ENCODE peak calls at places on chromosomes 16 and 17, in seven cellular contexts. H is transverse colon; J is erythroblast; Q is endothelial cell of umbilical vein; W is neural crest cell; Z is activated CD4-positive, alpha-beta T cell treated with anti-CD3 and anti-CD28 coated beads for 48 hours; F is progenitor cell of endocrine pancreas. P is an unnamed sample.
A peak's percentile ranks its signal among the peaks of the same experiment; 100 is the strongest.

GRCh38 chr16:21267298-21267697 is 10.8 kb downstream of the CRYM start:
- DNase-seq in H (no peak), J (no peak), Q (no peak), W (no peak), Z (no peak), F (no peak), P (no peak)

GRCh38 chr16:23079683-23080221 is 69.5 kb downstream of the USP31 start:
- DNase-seq in H (peak; percentile 68), J (no peak), Q (peak; percentile 91), W (no peak), Z (no peak), F (no peak), P (no peak)

GRCh38 chr16:77599793-77600415 is 122.4 kb upstream of the NUDT7 start:
- DNase-seq in H (peak; percentile 11), J (peak; percentile 44), Q (peak; percentile 77), W (peak; percentile 28), Z (peak; percentile 21), F (no peak), P (no peak)

GRCh38 chr17:27453466-27453865 is 2.8 kb upstream of the KSR1 start:
- DNase-seq in H (no peak), J (no peak), Q (no peak), W (no peak), Z (no peak), F (no peak), P (no peak)

GRCh38 chr17:17070931-17071330 is 28.7 kb downstream of the MPRIP start:
- DNase-seq in H (peak; percentile 50), J (no peak), Q (no peak), W (no peak), Z (no peak), F (no peak), P (no peak)

GRCh38 chr17:6254036-6254435 is 180.9 kb downstream of the AIPL1 start:
- DNase-seq in H (no peak), J (no peak), Q (peak; percentile 74), W (no peak), Z (no peak), F (no peak), P (no peak)

GRCh38 chr17:19652595-19652994 is 4.0 kb downstream of the ALDH3A2 start:
- DNase-seq in H (no peak), J (no peak), Q (no peak), W (no peak), Z (no peak), F (no peak), P (no peak)

GRCh38 chr17:57097832-57098421 is 12.9 kb downstream of the AKAP1 start:
- DNase-seq in H (no peak), J (no peak), Q (peak; percentile 47), W (no peak), Z (no peak), F (no peak), P (no peak)

GRCh38 chr16:66274335-66275110 is 92.0 kb upstream of the CDH5 start:
- DNase-seq in H (no peak), J (peak; percentile 5), Q (peak; percentile 43), W (no peak), Z (peak; percentile 9), F (no peak), P (no peak)

GRCh38 chr16:9526791-9527190 is 435.3 kb downstream of the HAPSTR1 start:
- DNase-seq in H (no peak), J (no peak), Q (no peak), W (no peak), Z (no peak), F (no peak), P (no peak)

GRCh38 chr16:67723151-67723915 is 4.2 kb upstream of the GFOD2 start:
- DNase-seq in H (no peak), J (no peak), Q (no peak), W (no peak), Z (no peak), F (no peak), P (no peak)

GRCh38 chr17:75498726-75499213 is 16.6 kb downstream of the CASKIN2 start:
- DNase-seq in H (no peak), J (no peak), Q (no peak), W (no peak), Z (no peak), F (no peak), P (no peak)

GRCh38 chr17:50558955-50559614 is 1.4 kb upstream of the CACNA1G start:
- DNase-seq in H (no peak), J (no peak), Q (no peak), W (no peak), Z (peak; percentile 45), F (no peak), P (no peak)

GRCh38 chr17:16521070-16521727 is 29.2 kb upstream of the LRRC75A start:
- DNase-seq in H (peak; percentile 81), J (peak; percentile 89), Q (peak; percentile 79), W (peak; percentile 57), Z (peak; percentile 72), F (peak; percentile 52), P (peak; percentile 32)

GRCh38 chr17:80751070-80751459 is 206.4 kb downstream of the RPTOR start:
- DNase-seq in H (no peak), J (no peak), Q (no peak), W (no peak), Z (no peak), F (no peak), P (no peak)

GRCh38 chr16:87844374-87844733 is 25.0 kb downstream of the SLC7A5 start:
- DNase-seq in H (no peak), J (no peak), Q (no peak), W (no peak), Z (no peak), F (no peak), P (peak; percentile 65)

GRCh38 chr16:55487048-55487803 is 8.2 kb downstream of the MMP2 start:
- DNase-seq in H (no peak), J (no peak), Q (no peak), W (no peak), Z (no peak), F (no peak), P (no peak)

GRCh38 chr16:1527836-1528811 is 5.3 kb upstream of the TMEM204 start:
- DNase-seq in H (no peak), J (peak; percentile 53), Q (peak; percentile 49), W (no peak), Z (no peak), F (no peak), P (peak; percentile 76)

P was measured in heart right ventricle.